ENCODE peak calls at places on chromosomes 1 and 21, in six cellular contexts. B is fibroblast of lung, Q is T-helper 1 cell, L is left cardiac atrium, R is RWPE1, G is AG08396. O is an unnamed sample.

GRCh38 chr21:43717967-43718871 is 710 bp upstream of the PDXK start:
- DNase-seq in B (no peak), Q (no peak), L (peak), R (no peak), G (no peak), O (no peak)

GRCh38 chr1:180545991-180546390 is 12.8 kb upstream of the OVAAL start:
- DNase-seq in B (no peak), Q (no peak), L (no peak), R (no peak), G (no peak), O (no peak)

GRCh38 chr1:169892819-169893644 is 664 bp downstream of the SCYL3 start:
- DNase-seq in B (peak), Q (no peak), L (peak), R (peak), G (peak), O (no peak)

GRCh38 chr21:34570315-34570714 is 44.6 kb downstream of the RCAN1 start:
- DNase-seq in B (no peak), Q (no peak), L (no peak), R (no peak), G (no peak), O (no peak)

GRCh38 chr1:23472351-23473036 is 11.5 kb downstream of the ASAP3 start:
- DNase-seq in B (no peak), Q (no peak), L (no peak), R (no peak), G (no peak), O (no peak)

GRCh38 chr1:11501906-11502485 is 23.0 kb downstream of the DISP3 start:
- DNase-seq in B (no peak), Q (no peak), L (no peak), R (no peak), G (no peak), O (no peak)

GRCh38 chr1:32703479-32704291 is 1.1 kb upstream of the SYNC start:
- DNase-seq in B (peak), Q (no peak), L (peak), R (peak), G (peak), O (no peak)

GRCh38 chr1:10143961-10144485 is 66.3 kb upstream of the KIF1B start:
- DNase-seq in B (no peak), Q (no peak), L (no peak), R (no peak), G (no peak), O (no peak)

GRCh38 chr1:87852410-87853202 is 523.9 kb downstream of the LMO4 start:
- DNase-seq in B (no peak), Q (no peak), L (no peak), R (no peak), G (no peak), O (no peak)

GRCh38 chr1:161260939-161261858 is 2.7 kb downstream of the PCP4L1 start:
- DNase-seq in B (no peak), Q (no peak), L (no peak), R (no peak), G (no peak), O (no peak)

GRCh38 chr1:237470712-237471310 is 419.9 kb downstream of the ZP4 start:
- DNase-seq in B (no peak), Q (no peak), L (no peak), R (no peak), G (no peak), O (peak)

GRCh38 chr1:5831600-5832335 is 160.5 kb downstream of the NPHP4 start:
- DNase-seq in B (no peak), Q (no peak), L (no peak), R (no peak), G (no peak), O (no peak)

GRCh38 chr1:199098468-199098867 is 459.6 kb downstream of the PTPRC start:
- DNase-seq in B (no peak), Q (no peak), L (no peak), R (no peak), G (no peak), O (no peak)

GRCh38 chr21:25350056-25350455 is 257.2 kb downstream of the MRPL39 start:
- DNase-seq in B (peak), Q (no peak), L (no peak), R (no peak), G (peak), O (no peak)

GRCh38 chr21:32554832-32555436 is 30.4 kb downstream of the TCP10L start:
- DNase-seq in B (no peak), Q (no peak), L (no peak), R (no peak), G (no peak), O (no peak)

GRCh38 chr1:232982238-232982944 is 32.0 kb downstream of the NTPCR start:
- DNase-seq in B (peak), Q (no peak), L (no peak), R (no peak), G (no peak), O (no peak)

O was measured in NCI-H1048.